ENCODE peak calls at places on chromosomes 1 and 21, in five cellular contexts. B is HS-27A, V is H9, F is activated B cell treated with CpG ODN at 0.5 μM for 24 hours, P is NAMALWA. N is an unnamed sample.

GRCh38 chr1:85283475-85284199 is 7.2 kb upstream of the BCL10 start:
- DNase-seq in B (no peak), V (peak), F (no peak), P (no peak), N (peak)

GRCh38 chr1:228175316-228176023 is 9.9 kb downstream of the IBA57 start:
- DNase-seq in B (no peak), V (no peak), F (no peak), P (no peak), N (no peak)

GRCh38 chr1:237386362-237387143 is 344.6 kb downstream of the RYR2 start:
- DNase-seq in B (no peak), V (no peak), F (no peak), P (peak), N (peak)

GRCh38 chr1:39269791-39270342 is 65.4 kb downstream of the MACF1 start:
- DNase-seq in B (no peak), V (no peak), F (peak), P (peak), N (peak)

GRCh38 chr21:43345046-43345745 is 81.7 kb downstream of the SIK1 start:
- DNase-seq in B (no peak), V (no peak), F (no peak), P (no peak), N (no peak)

GRCh38 chr1:214439352-214440119 is 111.9 kb downstream of the PTPN14 start:
- DNase-seq in B (no peak), V (peak), F (no peak), P (peak), N (no peak)

GRCh38 chr21:22791376-22791775 is 1793.2 kb downstream of the NCAM2 start:
- DNase-seq in B (no peak), V (no peak), F (no peak), P (no peak), N (no peak)

GRCh38 chr1:12034381-12034801 is 15.1 kb downstream of the MIIP start:
- DNase-seq in B (no peak), V (no peak), F (no peak), P (no peak), N (no peak)

GRCh38 chr1:224205438-224205840 is 22.4 kb downstream of the DEGS1 start:
- DNase-seq in B (peak), V (no peak), F (no peak), P (no peak), N (no peak)

GRCh38 chr1:65170511-65171142 is 22.6 kb downstream of the AK4 start:
- DNase-seq in B (no peak), V (no peak), F (no peak), P (no peak), N (no peak)

GRCh38 chr21:32819702-32820101 is 48.1 kb upstream of the PAXBP1 start:
- DNase-seq in B (no peak), V (no peak), F (no peak), P (no peak), N (no peak)

GRCh38 chr1:240174734-240175133 is 83.1 kb downstream of the FMN2 start:
- DNase-seq in B (no peak), V (no peak), F (no peak), P (no peak), N (no peak)

GRCh38 chr1:167819849-167820683 is 93.9 kb downstream of the ADCY10 start:
- DNase-seq in B (peak), V (peak), F (peak), P (no peak), N (peak)

GRCh38 chr1:11891433-11892186 is 32.9 kb upstream of the NPPB start:
- DNase-seq in B (no peak), V (no peak), F (no peak), P (no peak), N (no peak)

GRCh38 chr1:82373710-82374109 is 573.0 kb downstream of the ADGRL2 start:
- DNase-seq in B (no peak), V (no peak), F (no peak), P (no peak), N (no peak)

GRCh38 chr1:27218736-27219135 is 15.7 kb upstream of the WDTC1 start:
- DNase-seq in B (no peak), V (no peak), F (no peak), P (no peak), N (no peak)

GRCh38 chr21:45853703-45854342 is 127.7 kb upstream of the COL6A1 start:
- DNase-seq in B (no peak), V (peak), F (no peak), P (no peak), N (no peak)

GRCh38 chr1:52141513-52142219 is at the start of gene ZFYVE9:
- DNase-seq in B (no peak), V (peak), F (peak), P (peak), N (peak)

GRCh38 chr1:227889047-227889862 is 58.5 kb downstream of the WNT9A start:
- DNase-seq in B (no peak), V (peak), F (peak), P (no peak), N (no peak)

GRCh38 chr1:186730951-186731350 is 50.7 kb upstream of the PTGS2 start:
- DNase-seq in B (no peak), V (no peak), F (no peak), P (no peak), N (no peak)

GRCh38 chr1:8816831-8817412 is 518 bp downstream of the RERE start:
- DNase-seq in B (no peak), V (no peak), F (peak), P (peak), N (peak)

GRCh38 chr1:31257213-31257612 is 17.5 kb upstream of the NKAIN1 start:
- DNase-seq in B (no peak), V (no peak), F (no peak), P (no peak), N (no peak)

GRCh38 chr1:204262506-204263239 is 48.9 kb upstream of the GOLT1A start:
- DNase-seq in B (no peak), V (no peak), F (no peak), P (no peak), N (no peak)

GRCh38 chr1:203823306-203823705 is 27.9 kb downstream of the ZBED6 start:
- DNase-seq in B (no peak), V (no peak), F (no peak), P (no peak), N (no peak)

GRCh38 chr1:104195395-104195794 is 445.7 kb downstream of the AMY1C start:
- DNase-seq in B (no peak), V (no peak), F (no peak), P (no peak), N (no peak)

GRCh38 chr1:205791568-205792180 is 16.4 kb upstream of the RAB29 start:
- DNase-seq in B (no peak), V (peak), F (peak), P (peak), N (peak)

GRCh38 chr21:31132574-31133242 is 94.4 kb upstream of the KRTAP19-8 start:
- DNase-seq in B (no peak), V (no peak), F (no peak), P (peak), N (no peak)